ENCODE peak calls at places on chromosomes 13 and 19, in five cellular contexts. Z is AG04450; L is astrocyte of the cerebellum; A is CD8-positive, alpha-beta memory T cell; J is endodermal cell. P is an unnamed sample.
A peak's percentile ranks its signal among the peaks of the same experiment; 100 is the strongest.

GRCh38 chr19:6071840-6072239 is 38.5 kb downstream of the RFX2 start:
- DNase-seq in Z (no peak), L (no peak), A (no peak), J (no peak), P (no peak)

GRCh38 chr13:90615236-90615635 is 732.3 kb upstream of the MIR17HG start:
- DNase-seq in Z (no peak), L (no peak), A (no peak), J (no peak), P (no peak)

GRCh38 chr13:51047434-51048165 is 63.5 kb downstream of the C13orf42 start:
- DNase-seq in Z (no peak), L (no peak), A (no peak), J (peak; percentile 14), P (no peak)

GRCh38 chr19:38799104-38799503 is 10.1 kb downstream of the LGALS7B start:
- DNase-seq in Z (no peak), L (no peak), A (no peak), J (no peak), P (no peak)

GRCh38 chr19:52464798-52465470 is 11.6 kb downstream of the ZNF578 start:
- DNase-seq in Z (no peak), L (no peak), A (no peak), J (peak; percentile 86), P (no peak)

GRCh38 chr13:95741584-95742563 is 64.9 kb downstream of the DNAJC3 start:
- DNase-seq in Z (no peak), L (no peak), A (no peak), J (peak; percentile 44), P (no peak)

GRCh38 chr13:24038405-24038804 is 122.1 kb upstream of the SPATA13 start:
- DNase-seq in Z (no peak), L (peak; percentile 63), A (no peak), J (no peak), P (no peak)

GRCh38 chr13:33611016-33611805 is 206.7 kb upstream of the RFC3 start:
- DNase-seq in Z (peak; percentile 23), L (peak; percentile 71), A (no peak), J (no peak), P (peak; percentile 45)

GRCh38 chr13:104984296-104984818 is 1551.1 kb downstream of the EFNB2 start:
- DNase-seq in Z (no peak), L (peak; percentile 84), A (no peak), J (no peak), P (peak; percentile 62)

GRCh38 chr13:42804244-42804868 is 23.0 kb downstream of the FAM216B start:
- DNase-seq in Z (no peak), L (no peak), A (no peak), J (no peak), P (no peak)

GRCh38 chr19:51091126-51091525 is 8.4 kb upstream of the KLK14 start:
- DNase-seq in Z (no peak), L (no peak), A (no peak), J (no peak), P (no peak)

GRCh38 chr13:109728061-109728460 is 58.3 kb downstream of the IRS2 start:
- DNase-seq in Z (no peak), L (no peak), A (no peak), J (peak; percentile 31), P (no peak)

DNA sequence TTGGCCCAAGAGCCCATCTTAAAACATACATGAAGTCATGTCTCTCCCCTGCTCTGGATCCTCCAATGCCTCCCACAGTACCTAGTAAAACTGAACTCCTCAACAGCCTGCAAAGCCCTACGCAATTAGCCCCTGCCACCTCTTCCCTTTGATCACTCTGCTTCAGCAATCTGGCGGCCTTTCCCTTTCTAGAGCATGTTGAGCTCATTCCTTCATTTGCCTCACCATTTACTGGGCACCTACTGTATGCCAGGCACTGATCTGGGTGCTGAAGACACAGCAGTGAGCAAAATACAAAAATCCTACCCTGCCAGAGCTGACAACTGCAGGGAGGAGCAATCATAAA is 2.9 kb downstream of the KEAP1 start:
- DNase-seq in Z (no peak), L (no peak), A (no peak), J (no peak), P (no peak)
- H3K4me3 ChIP-seq in Z (no peak overlapping the region), L (no peak overlapping the region), A (no peak overlapping the region), J (no peak overlapping the region), P (no peak overlapping the region)

GRCh38 chr13:74066937-74067336 is 67.3 kb downstream of the KLF12 start:
- DNase-seq in Z (no peak), L (no peak), A (no peak), J (no peak), P (no peak)

GRCh38 chr13:74063533-74064100 is 70.6 kb downstream of the KLF12 start:
- DNase-seq in Z (no peak), L (no peak), A (no peak), J (no peak), P (no peak)

GRCh38 chr13:74061939-74062595 is 72.1 kb downstream of the KLF12 start:
- DNase-seq in Z (no peak), L (no peak), A (no peak), J (no peak), P (peak; percentile 56)

GRCh38 chr13:74064805-74065204 is 69.4 kb downstream of the KLF12 start:
- DNase-seq in Z (no peak), L (no peak), A (no peak), J (no peak), P (no peak)

DNA sequence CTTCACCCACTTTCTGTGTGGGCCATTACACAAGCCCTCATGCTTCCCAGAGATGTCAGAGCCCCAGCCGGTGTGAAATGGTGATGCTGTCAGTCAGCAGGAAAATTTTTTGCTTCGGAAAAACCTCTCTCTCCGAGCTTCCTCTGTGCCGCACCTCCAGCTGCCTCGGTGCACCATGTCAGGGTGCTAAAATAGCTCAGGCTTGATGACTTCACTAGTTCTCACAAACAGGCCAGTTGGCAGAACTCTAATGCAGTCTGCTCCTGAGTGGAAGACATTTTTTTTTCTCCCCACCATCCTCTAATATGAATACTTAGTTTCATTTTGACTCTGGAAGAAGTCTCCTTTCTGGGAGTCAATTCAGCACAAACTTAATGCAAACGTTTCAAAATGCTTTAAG is 71.3 kb downstream of the KLF12 start:
- DNase-seq in Z (no peak), L (no peak), A (peak; percentile 9), J (no peak), P (peak; percentile 43)
- H3K4me3 ChIP-seq in Z (peak overlapping the region; percentile 37), L (no peak overlapping the region), A (peak overlapping the region; percentile 6), J (no peak overlapping the region), P (no peak overlapping the region)

GRCh38 chr19:45094158-45094557 is 1.2 kb downstream of the PPP1R37 start:
- DNase-seq in Z (no peak), L (no peak), A (no peak), J (peak; percentile 36), P (no peak)
- H3K4me3 ChIP-seq in Z (peak overlapping the region; percentile 92), L (peak overlapping the region; percentile 99), A (peak overlapping the region; percentile 91), J (peak overlapping the region; percentile 97), P (peak overlapping the region; percentile 94)

GRCh38 chr13:113110852-113111315 is 5.3 kb downstream of the F7 start:
- DNase-seq in Z (no peak), L (no peak), A (no peak), J (peak; percentile 44), P (no peak)

GRCh38 chr13:113109151-113110047 is 3.8 kb downstream of the F7 start:
- DNase-seq in Z (no peak), L (no peak), A (no peak), J (peak; percentile 59), P (no peak)

GRCh38 chr13:113112893-113113845 is 7.6 kb downstream of the F7 start:
- DNase-seq in Z (no peak), L (no peak), A (no peak), J (peak; percentile 26), P (no peak)

GRCh38 chr13:113106666-113107065 is 1.1 kb downstream of the F7 start:
- DNase-seq in Z (no peak), L (no peak), A (no peak), J (no peak), P (no peak)

DNA sequence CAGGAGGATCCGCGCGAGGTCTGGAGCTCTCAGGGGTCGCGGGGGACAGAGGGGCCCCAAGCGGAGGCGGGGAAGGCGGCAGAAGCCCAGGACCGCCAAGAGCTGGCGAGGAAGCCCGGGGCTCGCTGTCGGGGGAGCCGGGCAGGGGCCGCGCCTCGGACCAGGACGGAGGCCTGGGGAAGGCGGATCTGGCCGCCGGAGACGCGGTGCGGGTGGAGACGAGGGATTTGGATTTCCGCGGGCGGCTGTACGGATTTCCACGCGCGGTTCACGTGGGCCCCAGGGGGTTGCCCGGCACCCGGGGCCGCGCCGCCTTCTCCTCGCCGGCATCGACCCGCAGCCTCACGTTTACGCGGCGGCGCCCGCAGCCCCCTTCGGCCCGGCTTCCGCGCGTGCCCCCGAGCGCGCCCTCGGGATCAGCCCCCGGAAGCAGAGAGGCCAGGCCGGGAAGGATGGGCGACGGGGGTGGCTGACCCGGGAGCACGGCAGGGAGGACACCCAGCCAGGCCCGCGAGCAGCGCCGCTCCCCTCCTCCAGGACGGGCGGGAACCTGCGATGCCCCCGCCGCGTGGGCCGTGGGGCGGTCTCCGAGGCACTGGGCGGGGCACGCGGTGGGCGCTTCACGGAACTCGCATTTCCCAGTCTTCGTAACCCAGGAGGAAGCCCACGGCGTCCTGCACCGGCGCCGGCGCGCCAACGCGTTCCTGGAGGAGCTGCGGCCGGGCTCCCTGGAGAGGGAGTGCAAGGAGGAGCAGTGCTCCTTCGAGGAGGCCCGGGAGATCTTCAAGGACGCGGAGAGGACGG is 4.7 kb downstream of the F7 start:
- DNase-seq in Z (no peak), L (no peak), A (peak; percentile 14), J (peak; percentile 62), P (no peak)
- H3K4me3 ChIP-seq in Z (peak overlapping the region; percentile 41), L (peak overlapping the region; percentile 20), A (peak overlapping the region; percentile 32), J (peak overlapping the region; percentile 35), P (peak overlapping the region; percentile 33)

GRCh38 chr19:12843328-12843727 is 5.0 kb downstream of the MAST1 start:
- DNase-seq in Z (no peak), L (no peak), A (no peak), J (no peak), P (no peak)

GRCh38 chr19:12842511-12842910 is 4.2 kb downstream of the MAST1 start:
- DNase-seq in Z (no peak), L (no peak), A (no peak), J (no peak), P (no peak)

GRCh38 chr19:12843999-12844732 is 5.9 kb downstream of the MAST1 start:
- DNase-seq in Z (no peak), L (no peak), A (no peak), J (no peak), P (no peak)

GRCh38 chr19:12847159-12848139 is 9.1 kb downstream of the MAST1 start:
- DNase-seq in Z (no peak), L (peak; percentile 36), A (peak; percentile 80), J (peak; percentile 98), P (no peak)
- H3K4me3 ChIP-seq in Z (peak overlapping the region; percentile 42), L (no peak overlapping the region), A (no peak overlapping the region), J (no peak overlapping the region), P (peak overlapping the region; percentile 26)

GRCh38 chr13:72170571-72170970 is 303.6 kb upstream of the DACH1 start:
- DNase-seq in Z (no peak), L (no peak), A (no peak), J (no peak), P (no peak)
- H3K4me3 ChIP-seq in Z (no peak overlapping the region), L (no peak overlapping the region), A (no peak overlapping the region), J (no peak overlapping the region), P (no peak overlapping the region)

GRCh38 chr19:49453013-49453756 is at the start of gene ALDH16A1:
- DNase-seq in Z (peak; percentile 95), L (peak; percentile 95), A (peak; percentile 96), J (peak; percentile 99), P (peak; percentile 91)
- H3K4me3 ChIP-seq in Z (peak within 1 kb of the TSS; percentile 82), L (peak within 1 kb of the TSS; percentile 61), A (peak within 1 kb of the TSS; percentile 99), J (peak within 1 kb of the TSS; percentile 84), P (peak within 1 kb of the TSS; percentile 83)

GRCh38 chr19:7533281-7533819 is 2.2 kb upstream of the PNPLA6 start:
- DNase-seq in Z (no peak), L (no peak), A (no peak), J (peak; percentile 74), P (no peak)
- H3K4me3 ChIP-seq in Z (peak overlapping the region; percentile 99), L (peak overlapping the region; percentile 91), A (peak overlapping the region; percentile 97), J (peak overlapping the region; percentile 95), P (peak overlapping the region; percentile 76)